ENCODE peak calls at places on chromosomes 2 and 18, in eight cellular contexts. R is GM23338; F is choroid plexus epithelial cell; L is endodermal cell; U is mucosa of descending colon; S is CD8-positive, alpha-beta memory T cell; C is OCI-LY7; D is lower lobe of right lung. A is an unnamed sample.

GRCh38 chr2:138335036-138335435 is 166.5 kb upstream of the SPOPL start:
- DNase-seq in R (no peak), F (no peak), L (no peak), U (no peak), S (no peak), C (no peak), D (no peak), A (no peak)

GRCh38 chr18:10398571-10398970 is 55.9 kb upstream of the APCDD1 start:
- DNase-seq in R (peak; percentile 4), F (no peak), L (no peak), U (no peak), S (no peak), C (no peak), D (no peak), A (no peak)

GRCh38 chr2:2750867-2751714 is 420.0 kb upstream of the MYT1L start:
- DNase-seq in R (no peak), F (no peak), L (no peak), U (no peak), S (no peak), C (no peak), D (no peak), A (no peak)

GRCh38 chr2:37869756-37870155 is 55.3 kb upstream of the RMDN2 start:
- DNase-seq in R (no peak), F (no peak), L (no peak), U (no peak), S (no peak), C (no peak), D (no peak), A (peak; percentile 33)

GRCh38 chr2:240501531-240501991 is 56.2 kb downstream of the ANKMY1 start:
- DNase-seq in R (no peak), F (no peak), L (peak; percentile 22), U (no peak), S (no peak), C (no peak), D (peak; percentile 24), A (no peak)

GRCh38 chr18:28690100-28690499 is 513.2 kb upstream of the CDH2 start:
- DNase-seq in R (no peak), F (no peak), L (no peak), U (no peak), S (no peak), C (no peak), D (no peak), A (no peak)

GRCh38 chr2:48852938-48853337 is 97.4 kb upstream of the LHCGR start:
- DNase-seq in R (no peak), F (peak; percentile 66), L (no peak), U (no peak), S (no peak), C (no peak), D (no peak), A (no peak)

GRCh38 chr2:86442642-86443005 is 1.5 kb downstream of the KDM3A start:
- DNase-seq in R (peak; percentile 59), F (peak; percentile 97), L (peak; percentile 75), U (peak; percentile 68), S (peak; percentile 80), C (peak; percentile 85), D (peak; percentile 80), A (peak; percentile 80)

GRCh38 chr2:235669269-235669831 is 175.5 kb downstream of the AGAP1 start:
- DNase-seq in R (peak; percentile 98), F (peak; percentile 79), L (peak; percentile 95), U (peak; percentile 85), S (peak; percentile 63), C (no peak), D (peak; percentile 72), A (no peak)

GRCh38 chr2:183866666-183867065 is 731.7 kb upstream of the ZNF804A start:
- DNase-seq in R (no peak), F (no peak), L (no peak), U (no peak), S (no peak), C (no peak), D (no peak), A (no peak)

GRCh38 chr18:6239716-6240115 is 175.0 kb downstream of the L3MBTL4 start:
- DNase-seq in R (peak; percentile 37), F (no peak), L (no peak), U (no peak), S (no peak), C (no peak), D (no peak), A (no peak)

GRCh38 chr2:144521702-144522101 is 1.8 kb upstream of the ZEB2 start:
- DNase-seq in R (no peak), F (no peak), L (no peak), U (no peak), S (no peak), C (no peak), D (no peak), A (no peak)

GRCh38 chr2:231795525-231796327 is 9.5 kb downstream of the COPS7B start:
- DNase-seq in R (peak; percentile 56), F (peak; percentile 79), L (no peak), U (peak; percentile 46), S (no peak), C (no peak), D (no peak), A (no peak)

GRCh38 chr2:230586328-230586982 is 126.2 kb upstream of the CAB39 start:
- DNase-seq in R (no peak), F (peak; percentile 26), L (no peak), U (no peak), S (no peak), C (no peak), D (no peak), A (no peak)

GRCh38 chr2:179460530-179460929 is 195.9 kb upstream of the SESTD1 start:
- DNase-seq in R (no peak), F (peak; percentile 99), L (no peak), U (no peak), S (no peak), C (no peak), D (no peak), A (peak; percentile 71)

DNA sequence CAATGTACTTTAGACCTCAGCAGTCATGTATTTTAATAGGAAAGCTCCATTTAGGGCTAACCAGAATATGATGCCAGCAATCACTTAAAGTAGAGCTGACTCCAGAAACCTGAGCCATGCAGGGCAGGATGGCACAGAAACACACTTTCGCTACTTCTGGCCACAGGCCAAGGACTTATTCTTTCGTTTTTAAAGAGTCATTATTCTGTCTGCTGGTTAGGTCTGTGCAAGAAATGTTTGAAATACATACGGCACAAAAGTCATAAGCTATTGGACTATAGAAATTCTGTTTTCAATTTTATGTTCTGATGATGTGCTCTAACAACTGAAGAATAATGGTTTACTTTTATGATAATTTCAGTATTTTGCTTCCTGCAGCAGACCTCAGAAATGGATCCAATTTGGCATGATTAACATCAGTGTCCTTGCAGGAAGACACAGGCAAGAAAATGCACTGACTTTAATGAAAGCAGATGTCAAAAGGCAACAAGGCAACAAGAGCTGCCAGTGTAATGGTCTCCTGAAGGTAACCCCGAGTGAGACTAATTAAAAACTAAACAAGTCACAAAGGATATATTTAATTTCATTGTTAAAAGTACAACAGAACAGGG is 114.4 kb upstream of the CHRNA1 start:
- DNase-seq in R (no peak), F (peak; percentile 49), L (no peak), U (no peak), S (no peak), C (no peak), D (no peak), A (no peak)
- H3K4me3 ChIP-seq in R (no peak overlapping the region), F (peak overlapping the region; percentile 46), L (no peak overlapping the region), U (no peak overlapping the region), S (no peak overlapping the region), C (no peak overlapping the region), D (peak overlapping the region; percentile 38), A (peak overlapping the region; percentile 17)

DNA sequence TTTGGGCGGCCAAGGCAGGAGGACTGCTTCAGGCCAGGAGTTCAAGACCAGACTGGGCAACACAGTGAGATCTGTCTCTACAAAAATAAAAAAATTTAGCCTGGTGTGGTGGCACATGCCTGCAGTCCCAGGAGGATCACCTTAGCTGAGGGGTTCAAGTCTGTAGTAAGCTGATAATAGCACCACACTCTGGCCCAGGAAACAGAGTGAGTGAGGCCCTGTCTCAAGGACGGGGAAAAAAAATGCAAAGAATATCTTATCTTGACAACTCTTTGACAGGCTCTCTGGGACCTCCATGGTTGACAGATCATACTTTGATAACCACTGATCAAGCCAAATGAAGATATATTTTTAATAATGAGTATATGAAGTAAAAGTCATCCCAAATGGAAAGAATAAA is 22.7 kb downstream of the USP34 start:
- DNase-seq in R (no peak), F (no peak), L (peak; percentile 12), U (no peak), S (no peak), C (no peak), D (no peak), A (no peak)
- H3K4me3 ChIP-seq in R (no peak overlapping the region), F (no peak overlapping the region), L (no peak overlapping the region), U (no peak overlapping the region), S (no peak overlapping the region), C (no peak overlapping the region), D (no peak overlapping the region), A (no peak overlapping the region)

GRCh38 chr2:42055573-42056514 is 8.0 kb downstream of the PKDCC start:
- DNase-seq in R (no peak), F (no peak), L (no peak), U (peak; percentile 84), S (no peak), C (no peak), D (no peak), A (no peak)

GRCh38 chr2:42060028-42060427 is 12.2 kb downstream of the PKDCC start:
- DNase-seq in R (no peak), F (no peak), L (no peak), U (no peak), S (no peak), C (no peak), D (no peak), A (no peak)

GRCh38 chr2:42057159-42057901 is 9.5 kb downstream of the PKDCC start:
- DNase-seq in R (no peak), F (no peak), L (no peak), U (no peak), S (no peak), C (no peak), D (no peak), A (no peak)

GRCh38 chr2:42059261-42059898 is 11.6 kb downstream of the PKDCC start:
- DNase-seq in R (no peak), F (no peak), L (no peak), U (no peak), S (no peak), C (no peak), D (no peak), A (no peak)

GRCh38 chr2:42057902-42058450 is 10.2 kb downstream of the PKDCC start:
- DNase-seq in R (no peak), F (no peak), L (no peak), U (no peak), S (no peak), C (no peak), D (no peak), A (no peak)
- H3K4me3 ChIP-seq in R (no peak overlapping the region), F (no peak overlapping the region), L (no peak overlapping the region), U (no peak overlapping the region), S (no peak overlapping the region), C (no peak overlapping the region), D (no peak overlapping the region), A (no peak overlapping the region)

DNA sequence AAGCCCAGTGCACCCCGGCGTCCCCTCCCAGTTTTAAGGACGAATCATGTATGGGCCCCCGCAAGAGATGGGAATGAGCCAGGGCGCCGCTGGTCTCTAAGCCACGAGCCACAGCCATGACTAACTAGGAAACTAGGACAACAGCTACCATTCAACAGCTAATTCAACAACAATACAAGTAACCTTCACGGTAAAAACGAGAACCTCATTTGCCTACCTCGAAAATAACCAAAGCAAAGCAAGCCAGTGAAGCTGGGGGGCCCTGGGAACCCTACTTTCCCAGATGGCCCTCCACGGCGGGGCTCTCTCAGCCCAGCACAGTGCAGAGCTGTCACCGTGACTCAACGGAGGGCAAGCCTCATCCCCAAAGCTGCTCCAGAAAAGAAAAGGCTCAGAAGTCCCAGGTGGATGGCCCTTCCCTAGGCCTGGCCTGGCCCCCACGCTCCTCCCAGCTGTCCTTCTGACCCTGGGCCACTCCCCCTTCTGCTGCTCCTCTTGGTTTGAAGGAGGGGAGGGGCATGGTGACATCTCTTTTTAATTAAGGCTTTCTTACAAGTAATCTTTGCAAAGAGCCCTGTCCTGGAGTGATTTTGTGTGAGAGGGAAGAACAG is 126.3 kb downstream of the HDAC4 start:
- DNase-seq in R (no peak), F (peak; percentile 81), L (no peak), U (peak; percentile 42), S (no peak), C (no peak), D (no peak), A (no peak)
- H3K4me3 ChIP-seq in R (no peak overlapping the region), F (peak overlapping the region; percentile 25), L (no peak overlapping the region), U (no peak overlapping the region), S (peak overlapping the region; percentile 54), C (no peak overlapping the region), D (peak overlapping the region; percentile 30), A (no peak overlapping the region)

A was measured in BJ.